ENCODE peak calls at places on chromosomes 16 and 17, in four cellular contexts. W is lower lobe of right lung, J is fibroblast of lung, T is body of pancreas. P is an unnamed sample. For H3K36me3, the result is how much of the 10 kb centered on the place peaks cover.

GRCh38 chr16:19238386-19238785 is 47.1 kb upstream of the CLEC19A start:
- DNase-seq in T (no peak), W (no peak), J (no peak), P (no peak)

GRCh38 chr16:85544668-85545067 is 68.5 kb upstream of the GSE1 start:
- DNase-seq in J (no peak), T (no peak), W (no peak), P (no peak)

GRCh38 chr16:79449067-79449466 is 151.5 kb downstream of the MAF start:
- DNase-seq in J (no peak), T (no peak), W (no peak), P (no peak)

GRCh38 chr16:22663389-22664064 is 150.4 kb upstream of the HS3ST2 start:
- DNase-seq in J (no peak), T (no peak), W (no peak), P (no peak)

GRCh38 chr16:63602206-63602927 is 1519.5 kb downstream of the CDH11 start:
- DNase-seq in T (no peak), J (no peak), W (no peak), P (no peak)

GRCh38 chr16:15542261-15542660 is 100.7 kb downstream of the MARF1 start:
- DNase-seq in T (no peak), W (no peak), J (no peak), P (no peak)

GRCh38 chr17:77558846-77559626 is 399.5 kb upstream of the TNRC6C start:
- DNase-seq in J (no peak), T (no peak), W (no peak), P (no peak)

GRCh38 chr16:48232459-48233040 is 11.6 kb upstream of the LONP2 start:
- DNase-seq in W (no peak), T (no peak), J (peak), P (peak)

GRCh38 chr16:83995756-83996155 is 27.7 kb downstream of the NECAB2 start:
- DNase-seq in J (peak), T (peak), W (peak), P (peak)

GRCh38 chr17:2023692-2024571 is 1.2 kb downstream of the RTN4RL1 start:
- DNase-seq in T (peak), W (peak), J (peak), P (no peak)

GRCh38 chr17:2025220-2025621 is at the start of gene RTN4RL1:
- DNase-seq in T (peak), W (peak), J (peak), P (peak)

GRCh38 chr17:2027528-2028233 is 2.3 kb upstream of the DPH1 start:
- DNase-seq in W (no peak), J (peak), T (no peak), P (no peak)

GRCh38 chr17:2024572-2025219 is 438 bp downstream of the RTN4RL1 start:
- DNase-seq in T (no peak), W (no peak), J (no peak), P (no peak)

DNA sequence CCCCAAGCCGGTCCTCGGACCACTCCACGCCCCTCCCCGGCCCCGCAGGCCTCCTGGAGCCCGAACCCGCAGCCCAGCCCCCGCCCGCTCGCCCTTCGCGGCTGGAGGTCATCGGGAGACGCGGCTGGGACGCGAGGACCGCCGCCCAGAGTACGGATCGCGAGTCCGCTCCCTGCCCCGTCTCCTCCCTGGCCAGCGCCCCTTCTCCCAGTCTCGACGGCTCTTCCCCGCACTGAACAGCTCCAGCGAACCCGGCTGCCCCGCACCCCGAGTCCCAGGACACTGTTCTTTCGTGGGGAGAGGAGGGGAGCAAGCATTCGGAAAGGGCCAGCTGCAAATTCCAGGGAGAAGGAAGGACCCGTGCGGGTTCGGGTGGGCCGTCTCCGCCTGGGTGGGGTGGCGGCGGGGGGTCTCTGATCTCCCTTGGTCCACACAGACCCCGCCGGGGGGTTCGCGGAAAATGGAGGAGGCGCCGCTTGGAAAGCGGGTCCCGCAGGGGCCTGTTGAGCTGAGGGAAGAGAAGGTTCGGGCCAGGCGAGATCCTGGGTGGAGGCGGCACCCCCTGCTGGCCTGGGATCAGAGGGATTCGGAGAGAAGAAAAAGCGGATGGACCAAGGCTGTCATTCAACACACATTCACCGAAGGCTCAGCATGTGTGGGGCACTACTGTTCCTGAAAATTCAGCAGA is 632 bp upstream of the RTN4RL1 start:
- DNase-seq in W (peak), T (peak), J (peak), P (peak)
- TF ChIP-seq CTCF in W (peak), T (peak), J (peak), P (peak)

DNA sequence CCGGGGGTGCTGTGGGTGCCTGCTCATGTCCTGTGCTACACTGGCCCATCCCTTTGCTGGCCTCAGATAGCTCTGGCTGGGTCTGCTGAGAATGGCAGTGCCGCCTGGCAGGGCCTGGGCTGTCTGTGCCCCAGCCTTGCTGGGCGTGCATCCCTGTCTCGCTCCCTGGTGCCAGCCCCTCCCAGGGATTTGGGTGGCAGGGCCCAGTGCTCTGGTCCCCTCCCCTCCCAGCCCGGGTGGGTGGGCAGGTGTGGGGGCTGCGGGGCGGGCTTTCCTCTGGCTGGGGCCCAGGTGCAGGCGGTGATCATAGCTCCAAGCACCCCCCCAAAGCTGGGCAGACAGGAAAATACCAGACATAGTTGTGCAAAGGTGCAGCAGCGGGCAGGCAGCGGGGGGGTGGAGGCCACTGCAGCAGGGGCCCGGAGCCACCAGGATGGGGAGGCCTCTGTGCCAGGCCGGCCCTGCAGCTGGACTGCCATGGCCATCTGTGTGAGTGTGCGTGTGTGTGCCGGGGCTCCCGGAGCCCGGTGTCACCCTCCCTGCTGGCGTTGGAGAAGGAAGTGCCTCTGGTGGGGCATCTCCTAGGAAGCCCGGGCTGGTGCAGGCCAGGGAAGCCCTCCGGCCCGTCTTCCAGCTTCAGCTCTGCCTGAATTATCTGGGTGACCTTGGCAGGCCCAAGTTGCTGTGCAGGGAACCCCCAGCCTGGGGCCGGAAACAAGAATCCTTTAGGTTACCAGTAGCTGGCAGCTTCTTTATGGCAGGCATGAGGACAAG is 7.4 kb downstream of the GLIS2 start:
- DNase-seq in W (peak), J (no peak), T (peak), P (no peak)
- H3K4me3 ChIP-seq in W (peak), J (no peak), T (no peak), P (no peak)

DNA sequence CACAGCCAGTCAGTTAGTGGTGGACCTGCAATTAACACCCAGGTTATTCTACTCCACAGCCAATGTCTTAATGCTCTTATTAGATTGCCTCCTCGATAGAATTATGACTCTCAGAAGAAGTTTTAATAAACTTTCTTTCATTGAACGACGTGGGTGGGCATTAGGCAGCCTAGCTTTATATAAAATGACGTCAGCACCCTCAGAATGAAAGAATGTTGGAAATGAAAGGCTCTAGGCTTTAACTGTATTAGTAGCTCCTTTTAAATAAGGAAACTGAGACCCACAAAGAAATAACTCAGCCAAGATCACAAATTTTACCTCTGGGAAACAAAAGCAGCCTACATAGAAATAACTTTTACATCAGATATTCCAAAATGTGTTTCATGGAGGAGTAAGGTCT is 91.3 kb upstream of the CLEC3A start:
- DNase-seq in J (no peak), T (no peak), W (no peak), P (no peak)
- H3K36me3 ChIP-seq in J (under half), T (under half), W (under half), P (under half)

DNA sequence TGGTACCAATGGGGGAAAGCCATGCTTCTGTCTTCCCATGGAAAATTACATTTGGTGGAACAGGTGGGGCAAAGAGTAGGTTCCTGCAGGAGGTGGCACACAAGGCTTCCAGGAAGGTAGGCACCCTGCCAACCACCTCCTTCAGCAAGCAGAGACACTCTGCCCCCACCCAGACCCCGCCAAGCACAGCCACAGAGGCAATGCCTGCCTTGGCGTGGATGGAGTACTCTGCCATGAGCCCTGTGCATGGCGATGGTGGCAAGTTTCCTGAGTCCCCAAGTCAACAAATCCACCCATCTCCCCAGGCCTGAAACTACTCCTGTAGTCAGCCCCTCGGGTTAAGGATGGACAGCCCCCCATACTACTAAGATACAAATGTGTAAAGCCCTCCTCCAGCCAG is 119.2 kb upstream of the GNAO1 start:
- DNase-seq in J (no peak), T (no peak), W (no peak), P (no peak)
- TF ChIP-seq CTCF in J (no peak), T (no peak), W (no peak), P (no peak)

GRCh38 chr17:49997773-49998703 is 3.0 kb upstream of the DLX3 start:
- DNase-seq in J (peak), W (peak), T (peak), P (peak)

GRCh38 chr17:49996495-49997255 is 1.7 kb upstream of the DLX3 start:
- DNase-seq in J (no peak), W (peak), T (peak), P (no peak)

GRCh38 chr17:49998836-49999511 is 4.0 kb upstream of the DLX3 start:
- DNase-seq in T (no peak), J (no peak), W (no peak), P (no peak)

GRCh38 chr17:49996121-49996494 is 1.1 kb upstream of the DLX3 start:
- DNase-seq in W (no peak), T (no peak), J (no peak), P (no peak)

GRCh38 chr17:49997256-49997735 is 2.3 kb upstream of the DLX3 start:
- DNase-seq in J (no peak), T (no peak), W (no peak), P (no peak)
- H3K4me3 ChIP-seq in J (peak), T (no peak), W (peak), P (no peak)

DNA sequence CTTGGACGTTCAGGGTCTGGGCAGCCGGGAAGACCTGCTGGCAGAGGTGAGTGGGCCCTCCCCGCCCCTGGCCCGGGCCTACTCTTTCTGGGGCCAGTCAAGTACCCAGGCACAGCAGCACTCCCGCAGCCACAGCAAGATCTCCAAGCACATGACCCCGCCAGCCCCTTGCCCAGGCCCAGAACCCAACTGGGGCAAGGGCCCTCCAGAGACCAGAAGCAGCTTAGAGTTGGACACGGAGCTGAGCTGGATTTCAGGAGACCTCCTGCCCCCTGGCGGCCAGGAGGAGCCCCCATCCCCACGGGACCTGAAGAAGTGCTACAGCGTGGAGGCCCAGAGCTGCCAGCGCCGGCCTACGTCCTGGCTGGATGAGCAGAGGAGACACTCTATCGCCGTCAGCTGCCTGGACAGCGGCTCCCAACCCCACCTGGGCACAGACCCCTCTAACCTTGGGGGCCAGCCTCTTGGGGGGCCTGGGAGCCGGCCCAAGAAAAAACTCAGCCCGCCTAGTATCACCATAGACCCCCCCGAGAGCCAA is 8.6 kb upstream of the ABCC3 start:
- DNase-seq in T (peak), W (peak), J (peak), P (peak)
- H3K36me3 ChIP-seq in T (under half), W (under half), J (under half), P (under half)